ENCODE peak calls at places on chromosomes 11 and 22, in four cellular contexts. T is HepG2, Z is GM12878, C is K562. H is an unnamed sample.

GRCh38 chr11:66595245-66595904 is 2.4 kb downstream of the CCS start:
- DNase-seq in T (no peak), Z (peak), C (peak), H (no peak)

GRCh38 chr11:1344056-1344635 is 34.7 kb upstream of the TOLLIP start:
- DNase-seq in T (no peak), Z (no peak), C (no peak), H (no peak)

GRCh38 chr22:36433318-36434231 is 45.8 kb upstream of the MYH9 start:
- DNase-seq in T (peak), Z (no peak), C (no peak), H (no peak)

GRCh38 chr11:111365722-111366559 is 13.1 kb downstream of the POU2AF1 start:
- DNase-seq in T (peak), Z (no peak), C (no peak), H (no peak)

GRCh38 chr11:72578541-72578940 is 95.7 kb downstream of the PDE2A start:
- DNase-seq in T (no peak), Z (no peak), C (no peak), H (peak)

GRCh38 chr11:93039841-93040240 is 70.4 kb downstream of the MTNR1B start:
- DNase-seq in T (no peak), Z (no peak), C (no peak), H (no peak)

GRCh38 chr11:79244805-79245197 is 196.0 kb downstream of the TENM4 start:
- DNase-seq in T (no peak), Z (no peak), C (no peak), H (no peak)

GRCh38 chr11:115676206-115676605 is 172.0 kb upstream of the CADM1 start:
- DNase-seq in T (no peak), Z (no peak), C (no peak), H (no peak)

GRCh38 chr22:42844756-42845155 is 12.3 kb downstream of the ARFGAP3 start:
- DNase-seq in T (no peak), Z (no peak), C (no peak), H (no peak)

GRCh38 chr11:70073188-70073817 is 4.8 kb upstream of the ANO1 start:
- DNase-seq in T (no peak), Z (no peak), C (no peak), H (no peak)

GRCh38 chr11:114059984-114060401 is 482 bp downstream of the ZBTB16 start:
- DNase-seq in T (no peak), Z (no peak), C (peak), H (no peak)

GRCh38 chr11:19702620-19703019 is 10.0 kb upstream of the NAV2 start:
- DNase-seq in T (no peak), Z (no peak), C (no peak), H (no peak)

GRCh38 chr11:30889116-30889765 is 303.1 kb upstream of the MPPED2 start:
- DNase-seq in T (no peak), Z (no peak), C (no peak), H (no peak)

GRCh38 chr11:120280566-120281160 is 40.7 kb downstream of the POU2F3 start:
- DNase-seq in T (peak), Z (no peak), C (peak), H (no peak)

GRCh38 chr11:115576606-115577005 is 72.4 kb upstream of the CADM1 start:
- DNase-seq in T (no peak), Z (no peak), C (no peak), H (no peak)

GRCh38 chr11:65314501-65315203 is at the start of gene CDC42EP2:
- DNase-seq in T (peak), Z (no peak), C (peak), H (peak)

GRCh38 chr11:65315204-65315865 is 669 bp downstream of the CDC42EP2 start:
- DNase-seq in T (peak), Z (no peak), C (peak), H (peak)

GRCh38 chr11:65315866-65316233 is 1.2 kb downstream of the CDC42EP2 start:
- DNase-seq in T (no peak), Z (no peak), C (no peak), H (no peak)

GRCh38 chr11:65316979-65317786 is 2.5 kb downstream of the CDC42EP2 start:
- DNase-seq in T (peak), Z (no peak), C (peak), H (peak)

GRCh38 chr11:65316311-65316978 is 1.8 kb downstream of the CDC42EP2 start:
- DNase-seq in T (no peak), Z (no peak), C (no peak), H (no peak)
- TF ChIP-seq TCF7 in T (no peak), Z (no peak), C (no peak), H (no peak)

GRCh38 chr22:26658671-26659478 is 1.5 kb downstream of the MIAT start:
- DNase-seq in T (no peak), Z (no peak), C (peak), H (peak)
- TF ChIP-seq TCF7 in T (no peak), Z (no peak), C (no peak), H (no peak)

GRCh38 chr11:94694309-94695060 is 73.7 kb upstream of the AMOTL1 start:
- DNase-seq in T (no peak), Z (no peak), C (no peak), H (no peak)
- TF ChIP-seq TCF7 in T (no peak), Z (no peak), C (no peak), H (no peak)

GRCh38 chr22:44702479-44703219 is 645 bp downstream of the PRR5 start:
- DNase-seq in T (no peak), Z (no peak), C (no peak), H (peak)
- TF ChIP-seq TCF7 in T (no peak), Z (no peak), C (no peak), H (no peak)

DNA sequence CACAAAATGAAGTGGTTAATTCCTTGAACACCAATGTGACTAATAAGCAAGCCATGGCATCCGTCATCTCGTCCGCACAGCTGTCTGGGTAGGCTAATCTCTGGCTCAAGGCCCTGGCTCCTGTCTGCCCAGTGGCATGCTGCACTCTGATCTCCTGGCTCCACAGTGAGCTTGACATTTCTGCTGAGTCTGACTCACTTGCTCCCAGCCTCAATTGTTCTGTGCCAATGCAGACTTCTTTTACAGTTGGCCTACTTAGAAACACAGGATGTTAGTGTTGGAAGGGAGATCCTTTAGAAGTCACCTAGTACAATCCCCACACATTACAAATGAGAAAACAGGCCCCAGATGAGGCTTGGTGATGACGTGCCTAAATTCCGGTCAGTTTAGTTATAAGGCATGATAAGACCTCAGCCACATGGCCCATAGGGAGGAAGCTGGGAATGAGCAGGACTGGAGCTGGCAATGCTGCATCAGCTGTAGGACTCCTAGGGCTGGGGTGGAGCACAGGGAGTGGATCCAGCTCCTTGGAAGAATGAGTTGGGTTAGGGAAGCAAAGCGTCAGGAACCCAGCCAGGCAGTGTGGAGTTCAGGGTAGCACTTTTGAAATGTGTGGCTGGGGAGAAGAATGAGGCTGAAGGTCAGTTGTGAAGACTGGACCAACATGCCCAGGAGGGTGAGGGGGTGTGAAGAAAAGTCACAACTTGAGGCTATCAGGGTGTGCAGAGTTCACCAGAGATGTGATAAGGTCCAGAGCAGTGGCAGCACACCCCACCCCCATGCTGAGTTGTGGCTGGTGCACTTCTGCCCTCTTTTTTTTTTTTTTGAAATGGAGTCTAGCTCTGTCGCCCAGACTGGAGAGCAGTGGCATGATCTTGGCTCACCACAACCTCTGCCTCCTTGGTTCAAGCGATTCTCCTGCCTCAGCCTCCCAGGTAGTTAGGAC is 70.2 kb upstream of the EED start:
- DNase-seq in T (peak), Z (no peak), C (peak), H (no peak)
- TF ChIP-seq TCF7 in T (no peak), Z (no peak), C (no peak), H (no peak)

GRCh38 chr11:100929377-100929776 is 200.2 kb downstream of the PGR start:
- DNase-seq in T (no peak), Z (no peak), C (no peak), H (no peak)
- TF ChIP-seq TCF7 in T (no peak), Z (no peak), C (no peak), H (no peak)

DNA sequence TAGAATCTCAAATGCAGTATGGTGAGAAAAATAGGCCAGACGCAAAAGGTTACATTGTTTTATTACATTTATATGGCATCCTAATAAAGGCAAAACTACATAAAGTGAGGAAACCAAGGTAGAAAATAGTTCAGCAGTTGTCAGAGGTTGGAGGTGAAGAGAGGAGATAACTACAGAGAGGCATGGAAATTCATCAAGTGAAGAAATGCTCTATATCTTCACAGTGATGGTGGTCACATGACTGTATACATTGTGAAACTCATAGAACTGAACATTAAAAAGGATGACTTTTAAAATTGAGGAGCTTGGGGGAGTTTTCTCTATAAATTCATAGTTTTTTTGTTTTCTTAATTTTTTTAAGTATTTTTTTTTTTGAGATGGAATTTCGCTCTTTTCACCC is 14.4 kb downstream of the LGR4 start:
- DNase-seq in T (no peak), Z (no peak), C (no peak), H (no peak)
- TF ChIP-seq TCF7 in T (no peak), Z (no peak), C (no peak), H (no peak)

DNA sequence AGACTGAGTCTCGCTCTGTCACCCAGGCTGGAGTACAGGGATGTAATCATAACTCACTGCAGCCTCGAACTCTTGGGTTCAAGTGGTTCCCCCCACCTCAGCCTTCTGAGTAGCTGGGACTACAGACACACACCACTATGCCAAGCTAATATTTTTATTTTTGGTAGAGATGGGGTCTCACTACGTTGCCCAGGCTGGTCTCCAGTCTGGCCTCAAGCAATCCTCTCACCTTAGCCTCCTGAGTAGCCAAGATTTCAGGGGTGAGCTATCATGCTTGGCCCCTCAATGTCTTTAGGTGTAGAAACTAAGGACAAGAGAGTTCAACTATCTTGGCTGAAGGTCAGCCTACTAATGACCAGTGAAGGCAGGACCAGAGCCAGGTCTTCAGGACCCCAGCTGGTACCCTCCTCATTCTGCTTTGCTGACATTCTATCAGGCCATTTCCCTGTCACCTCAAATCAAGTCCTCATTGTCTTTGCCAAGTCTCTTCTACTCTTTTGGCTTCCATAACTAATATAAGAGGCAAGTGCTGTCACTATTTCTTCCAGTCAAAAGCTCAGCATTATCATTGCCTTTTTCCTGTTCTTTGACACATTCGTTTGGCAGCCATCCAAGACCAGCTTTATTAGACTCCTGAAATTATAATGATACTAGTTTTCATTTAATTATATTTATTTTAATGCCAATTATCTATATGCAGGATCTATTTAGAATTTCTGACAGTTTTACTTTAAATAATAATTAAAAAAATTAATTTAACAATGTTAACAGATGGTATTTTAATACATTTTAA is 264.2 kb upstream of the PITPNB start:
- DNase-seq in T (no peak), Z (no peak), C (no peak), H (no peak)
- TF ChIP-seq TCF7 in T (no peak), Z (no peak), C (no peak), H (no peak)

GRCh38 chr11:83072689-83073242 is 1.1 kb upstream of the RAB30 start:
- DNase-seq in T (no peak), Z (no peak), C (no peak), H (no peak)
- TF ChIP-seq TCF7 in T (no peak), Z (no peak), C (no peak), H (no peak)